ENCODE peak calls at places on chromosomes 1 and 21, in five cellular contexts. C is uterus, U is A549, R is suprapubic skin, T is stomach. X is an unnamed sample. For H3K4me1, the result is how much of the 10 kb centered on the place peaks cover.

GRCh38 chr1:183956559-183957188 is 80.9 kb downstream of the COLGALT2 start:
- DNase-seq in C (no peak), U (no peak), R (no peak), T (no peak), X (no peak)

GRCh38 chr1:87149166-87150065 is 179.3 kb upstream of the LMO4 start:
- DNase-seq in C (no peak), U (no peak), R (no peak), T (no peak), X (no peak)

GRCh38 chr1:225777058-225777582 is 506 bp upstream of the SRP9 start:
- DNase-seq in C (no peak), U (no peak), R (no peak), T (no peak), X (no peak)

GRCh38 chr21:42561742-42562141 is 48.1 kb downstream of the SLC37A1 start:
- DNase-seq in C (no peak), U (no peak), R (peak), T (no peak), X (no peak)

GRCh38 chr1:20555025-20555757 is 2.8 kb downstream of the FAM43B start:
- DNase-seq in C (no peak), U (no peak), R (no peak), T (no peak), X (no peak)

GRCh38 chr1:77539510-77540142 is 142.8 kb downstream of the ZZZ3 start:
- DNase-seq in C (no peak), U (peak), R (no peak), T (no peak), X (no peak)

GRCh38 chr1:18646091-18646775 is 15.6 kb downstream of the PAX7 start:
- DNase-seq in C (no peak), U (no peak), R (no peak), T (no peak), X (no peak)

GRCh38 chr1:55309053-55309452 is 93.9 kb upstream of the USP24 start:
- DNase-seq in C (no peak), U (no peak), R (no peak), T (no peak), X (no peak)

GRCh38 chr1:159877695-159878444 is 15.4 kb upstream of the VSIG8 start:
- DNase-seq in C (no peak), U (no peak), R (no peak), T (peak), X (no peak)

GRCh38 chr1:182962554-182963115 is 9.7 kb upstream of the SHCBP1L start:
- DNase-seq in C (peak), U (peak), R (peak), T (peak), X (peak)

GRCh38 chr1:24413350-24414163 is at the start of gene STPG1:
- DNase-seq in C (peak), U (peak), R (peak), T (peak), X (peak)

GRCh38 chr1:180863158-180863775 is 49.4 kb upstream of the KIAA1614 start:
- DNase-seq in C (no peak), U (peak), R (no peak), T (no peak), X (no peak)

GRCh38 chr1:223776826-223777454 is 64.6 kb downstream of the CAPN2 start:
- DNase-seq in C (no peak), U (no peak), R (no peak), T (no peak), X (no peak)

GRCh38 chr1:117629625-117630422 is 24.0 kb downstream of the TENT5C start:
- DNase-seq in C (no peak), U (no peak), R (no peak), T (no peak), X (no peak)

GRCh38 chr1:175443332-175443731 is 250.8 kb upstream of the KIAA0040 start:
- DNase-seq in C (no peak), U (no peak), R (no peak), T (no peak), X (no peak)

GRCh38 chr1:179353546-179353945 is 12.2 kb upstream of the AXDND1 start:
- DNase-seq in C (peak), U (no peak), R (no peak), T (no peak), X (no peak)

GRCh38 chr1:205284420-205285144 is 37.0 kb downstream of the NUAK2 start:
- DNase-seq in C (peak), U (peak), R (peak), T (peak), X (peak)

GRCh38 chr1:18955442-18956188 is 861 bp downstream of the IFFO2 start:
- DNase-seq in C (no peak), U (no peak), R (no peak), T (peak), X (no peak)

GRCh38 chr1:17485280-17485679 is 45.8 kb upstream of the RCC2 start:
- DNase-seq in C (no peak), U (no peak), R (no peak), T (peak), X (no peak)

GRCh38 chr1:100382657-100383056 is 30.4 kb downstream of the CDC14A start:
- DNase-seq in C (no peak), U (no peak), R (no peak), T (no peak), X (no peak)

GRCh38 chr21:44987886-44988606 is 48.2 kb downstream of the SLX9 start:
- DNase-seq in C (no peak), U (no peak), R (peak), T (no peak), X (no peak)

GRCh38 chr1:53130598-53130877 is 11.9 kb downstream of the SLC1A7 start:
- DNase-seq in C (no peak), U (no peak), R (no peak), T (no peak), X (no peak)

GRCh38 chr1:180248731-180249681 is 18.9 kb downstream of the LHX4 start:
- DNase-seq in C (no peak), U (no peak), R (no peak), T (no peak), X (no peak)

GRCh38 chr1:119338757-119339156 is 29.8 kb upstream of the HAO2 start:
- DNase-seq in C (no peak), U (no peak), R (no peak), T (no peak), X (no peak)

GRCh38 chr1:115668579-115668978 is 26.8 kb downstream of the VANGL1 start:
- DNase-seq in C (no peak), U (no peak), R (no peak), T (no peak), X (no peak)

GRCh38 chr1:53573522-53573921 is 114.3 kb downstream of the DMRTB1 start:
- DNase-seq in C (peak), U (no peak), R (peak), T (no peak), X (no peak)

GRCh38 chr1:177209357-177209756 is 38.6 kb downstream of the BRINP2 start:
- DNase-seq in C (peak), U (peak), R (peak), T (peak), X (peak)

GRCh38 chr1:170176772-170177171 is 31.0 kb downstream of the NTMT2 start:
- DNase-seq in C (no peak), U (no peak), R (no peak), T (no peak), X (no peak)

GRCh38 chr1:218348628-218349185 is 3.6 kb downstream of the TGFB2 start:
- DNase-seq in C (no peak), U (no peak), R (no peak), T (no peak), X (no peak)

GRCh38 chr1:218346391-218347204 is 1.5 kb downstream of the TGFB2 start:
- DNase-seq in C (peak), U (no peak), R (no peak), T (no peak), X (no peak)

GRCh38 chr1:218347713-218348627 is 2.8 kb downstream of the TGFB2 start:
- DNase-seq in C (no peak), U (peak), R (no peak), T (no peak), X (no peak)

GRCh38 chr1:218345673-218346390 is 696 bp downstream of the TGFB2 start:
- DNase-seq in C (peak), U (no peak), R (peak), T (peak), X (no peak)

DNA sequence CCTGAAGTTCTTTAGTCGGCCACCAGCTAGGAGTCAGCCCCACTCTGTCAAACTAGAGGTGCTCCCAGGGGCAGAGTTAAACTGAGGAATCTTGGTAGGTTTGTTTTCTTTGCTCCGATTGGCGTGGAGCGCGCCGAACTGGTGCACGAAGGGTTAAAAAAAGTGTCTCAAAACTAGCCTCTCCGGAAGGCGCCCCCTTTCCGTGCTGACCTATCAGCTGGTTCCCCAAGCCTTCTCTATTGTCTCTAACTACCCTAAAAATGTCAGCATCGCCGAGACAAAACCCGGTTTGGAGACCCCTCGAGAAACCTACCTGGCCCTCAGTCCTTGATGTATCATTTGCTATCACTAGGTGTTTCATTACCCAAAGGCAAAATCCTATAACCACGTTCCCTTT is 2.2 kb downstream of the TGFB2 start:
- DNase-seq in C (peak), U (no peak), R (no peak), T (no peak), X (no peak)
- TF ChIP-seq CTCF in C (no peak), U (no peak), R (no peak), T (no peak), X (no peak)

DNA sequence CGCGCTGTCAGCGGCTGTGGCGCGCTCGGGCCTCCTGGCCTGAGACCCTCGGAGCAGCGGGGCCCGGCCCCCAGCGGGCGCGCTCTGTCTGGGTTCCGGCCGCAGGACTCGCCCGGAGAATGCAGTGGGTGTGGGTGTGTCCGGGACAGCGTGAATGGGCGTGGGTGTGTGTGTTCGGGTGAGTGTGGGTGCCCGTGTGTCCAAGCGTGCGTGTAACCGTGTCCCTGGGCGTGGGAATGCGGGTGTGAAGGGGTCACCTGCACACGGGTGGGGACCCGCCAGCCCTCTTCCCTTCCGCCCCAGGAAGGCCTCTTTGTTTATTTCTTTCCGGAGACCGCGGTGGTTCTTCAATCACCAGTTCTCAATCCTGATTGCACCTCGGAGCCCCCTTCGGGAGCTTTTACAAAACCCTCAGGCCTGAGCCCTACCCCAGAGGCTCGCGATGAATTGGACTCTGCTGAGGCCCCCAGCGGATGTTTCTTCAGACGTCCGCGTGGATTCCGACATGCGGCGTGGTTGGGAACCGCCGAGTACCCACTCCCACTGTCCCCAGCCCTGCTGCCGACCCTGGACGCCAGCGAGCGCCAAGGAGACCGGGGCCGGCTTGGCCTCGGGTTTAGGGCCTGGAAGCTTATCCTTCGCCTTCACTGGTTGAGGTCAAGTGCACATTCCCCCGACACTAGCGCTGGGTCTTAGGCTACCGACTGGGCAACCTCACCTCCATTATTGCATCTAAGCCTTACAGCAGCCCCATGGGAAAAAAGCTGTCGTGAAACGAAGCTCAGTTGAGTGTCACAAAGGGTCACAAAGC is 19.3 kb downstream of the SERTAD4 start:
- DNase-seq in C (no peak), U (no peak), R (no peak), T (peak), X (no peak)
- TF ChIP-seq POLR2A in C (no peak), U (no peak), R (no peak), T (no peak), X (no peak)

DNA sequence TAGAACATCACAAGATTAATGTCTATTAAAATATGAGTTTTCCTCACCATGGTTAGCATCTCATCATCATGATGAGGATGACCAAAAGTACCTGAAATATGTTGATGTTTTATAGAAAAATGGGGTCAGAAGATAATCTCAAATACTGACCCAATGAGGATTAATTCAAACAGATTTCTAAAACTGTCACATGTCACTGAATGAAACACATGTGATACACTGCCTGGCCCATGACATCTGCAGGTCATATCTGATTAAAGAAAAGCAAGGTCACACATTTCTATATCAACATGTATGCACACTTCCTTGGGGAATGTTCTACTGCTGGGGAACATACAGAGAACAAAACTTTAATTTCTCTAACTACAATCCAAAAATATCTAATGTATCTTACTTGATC is 470.6 kb upstream of the ADGRL2 start:
- DNase-seq in C (no peak), U (no peak), R (no peak), T (no peak), X (no peak)
- H3K4me1 ChIP-seq in C (under half), U (under half), R (under half), T (under half), X (under half)

GRCh38 chr1:25432749-25433388 is 2.2 kb downstream of the MACO1 start:
- DNase-seq in C (no peak), U (no peak), R (no peak), T (no peak), X (no peak)
- TF ChIP-seq CTCF in C (no peak), U (no peak), R (no peak), T (no peak), X (no peak)

GRCh38 chr21:36385233-36385908 is at the start of gene CHAF1B:
- DNase-seq in C (peak), U (peak), R (peak), T (peak), X (no peak)
- TF ChIP-seq POLR2A in C (peak), U (peak), R (no peak), T (no peak), X (peak)

GRCh38 chr1:58288624-58289142 is 257.8 kb downstream of the OMA1 start:
- DNase-seq in C (no peak), U (no peak), R (no peak), T (no peak), X (no peak)
- H3K4me1 ChIP-seq in C (under half), U (under half), R (under half), T (under half), X (under half)

GRCh38 chr1:150579110-150579954 is at the start of gene MCL1:
- DNase-seq in C (peak), U (peak), R (peak), T (peak), X (peak)
- TF ChIP-seq CTCF in C (peak), U (no peak), R (no peak), T (no peak), X (no peak)

GRCh38 chr21:46052703-46053651 is 44.9 kb upstream of the COL6A2 start:
- DNase-seq in C (no peak), U (no peak), R (peak), T (no peak), X (no peak)
- TF ChIP-seq POLR2A in C (peak), U (no peak), R (no peak), T (no peak), X (no peak)